ENCODE peak calls at places on chromosome 12, in four cellular contexts. S, G, H and K are unnamed samples.

GRCh38 chr12:123329799-123330198 is 34.8 kb downstream of the SBNO1 start:
- DNase-seq in S (no peak), H (no peak), G (no peak), K (no peak)

GRCh38 chr12:1605129-1606020 is 11.0 kb upstream of the FBXL14 start:
- DNase-seq in G (peak; percentile 69), S (peak; percentile 85), H (peak; percentile 72), K (peak; percentile 70)

GRCh38 chr12:31023271-31023724 is 50.4 kb upstream of the DDX11 start:
- DNase-seq in H (no peak), S (no peak), G (no peak), K (no peak)

GRCh38 chr12:19978193-19978592 is 390.1 kb upstream of the PDE3A start:
- DNase-seq in G (no peak), S (peak; percentile 100), H (no peak), K (peak; percentile 94)

GRCh38 chr12:28583771-28584261 is 393.6 kb downstream of the CCDC91 start:
- DNase-seq in H (no peak), S (peak; percentile 47), G (no peak), K (no peak)

GRCh38 chr12:132238487-132239248 is 90.7 kb downstream of the GALNT9 start:
- DNase-seq in S (no peak), G (no peak), H (peak; percentile 39), K (no peak)

GRCh38 chr12:4809013-4809448 is 88.8 kb downstream of the GALNT8 start:
- DNase-seq in H (no peak), S (no peak), G (peak; percentile 59), K (no peak)

GRCh38 chr12:129605666-129606065 is 298.2 kb downstream of the TMEM132D start:
- DNase-seq in S (no peak), H (no peak), G (no peak), K (no peak)

GRCh38 chr12:54398995-54399793 is 14.7 kb upstream of the ZNF385A start:
- DNase-seq in H (peak; percentile 92), S (peak; percentile 83), G (peak; percentile 53), K (peak; percentile 61)

GRCh38 chr12:32377344-32378000 is 21.9 kb upstream of the FGD4 start:
- DNase-seq in G (no peak), H (no peak), S (no peak), K (no peak)

GRCh38 chr12:51547606-51548005 is 43.4 kb upstream of the SCN8A start:
- DNase-seq in S (no peak), G (no peak), H (no peak), K (no peak)

GRCh38 chr12:22275847-22276246 is 58.7 kb downstream of the ST8SIA1 start:
- DNase-seq in H (peak; percentile 7), G (no peak), S (peak; percentile 99), K (peak; percentile 95)

GRCh38 chr12:90959538-90960139 is 4.7 kb upstream of the CCER1 start:
- DNase-seq in S (peak; percentile 62), H (peak; percentile 38), G (peak; percentile 2), K (no peak)

GRCh38 chr12:95437565-95437964 is 36.4 kb upstream of the METAP2 start:
- DNase-seq in G (no peak), H (no peak), S (no peak), K (no peak)

GRCh38 chr12:105337391-105337790 is 6.9 kb downstream of the C12orf75 start:
- DNase-seq in S (no peak), G (no peak), H (no peak), K (no peak)

GRCh38 chr12:28313631-28314030 is 123.4 kb downstream of the CCDC91 start:
- DNase-seq in G (no peak), H (peak; percentile 1), S (peak; percentile 39), K (no peak)

GRCh38 chr12:74066476-74066875 is 471.2 kb upstream of the ATXN7L3B start:
- DNase-seq in H (no peak), G (no peak), S (no peak), K (no peak)

GRCh38 chr12:65956056-65956738 is 131.9 kb downstream of the HMGA2 start:
- DNase-seq in G (no peak), S (peak; percentile 45), H (no peak), K (no peak)

GRCh38 chr12:105324704-105325103 is 5.8 kb upstream of the C12orf75 start:
- DNase-seq in H (no peak), G (no peak), S (no peak), K (no peak)

GRCh38 chr12:125065753-125066570 is 727 bp downstream of the AACS start:
- DNase-seq in G (no peak), S (no peak), H (peak; percentile 8), K (no peak)

GRCh38 chr12:58847876-58848600 is 72.3 kb downstream of the LRIG3 start:
- DNase-seq in H (no peak), S (no peak), G (no peak), K (no peak)

GRCh38 chr12:131052063-131052781 is 98.5 kb downstream of the ADGRD1 start:
- DNase-seq in S (no peak), G (no peak), H (no peak), K (no peak)

GRCh38 chr12:57896139-57896436 is 45.3 kb upstream of the ATP23 start:
- DNase-seq in G (no peak), H (no peak), S (no peak), K (no peak)

GRCh38 chr12:123843912-123844748 is 82.0 kb downstream of the DNAH10 start:
- DNase-seq in H (no peak), G (no peak), S (no peak), K (no peak)

GRCh38 chr12:49868449-49868848 is 25.5 kb upstream of the BCDIN3D start:
- DNase-seq in S (no peak), G (no peak), H (no peak), K (no peak)

GRCh38 chr12:116266220-116266619 is 11.3 kb downstream of the MED13L start:
- DNase-seq in G (no peak), H (no peak), S (no peak), K (no peak)

GRCh38 chr12:2294651-2295475 is 242.1 kb downstream of the CACNA1C start:
- DNase-seq in S (peak; percentile 89), G (no peak), H (no peak), K (no peak)